ENCODE peak calls at places on chromosomes 16 and 17, in four cellular contexts. N is activated naive CD4-positive, alpha-beta T cell; J is T-helper 9 cell; W is spleen. Q is an unnamed sample.

GRCh38 chr16:75169899-75170405 is 21.6 kb downstream of the ZFP1 start:
- DNase-seq in J (no peak), W (no peak), N (no peak), Q (no peak)

GRCh38 chr17:74757502-74757901 is 9.1 kb downstream of the NHERF1 start:
- DNase-seq in W (no peak), N (no peak), J (no peak), Q (no peak)

GRCh38 chr17:9124554-9124935 is 103.2 kb downstream of the NTN1 start:
- DNase-seq in J (no peak), W (no peak), N (no peak), Q (no peak)

GRCh38 chr16:31388535-31388934 is 4.6 kb upstream of the ITGAD start:
- DNase-seq in N (no peak), J (no peak), W (no peak), Q (no peak)

GRCh38 chr16:15880434-15880833 is 8.0 kb downstream of the CEP20 start:
- DNase-seq in W (no peak), J (no peak), N (no peak), Q (no peak)

GRCh38 chr17:83050651-83051422 is 28.6 kb upstream of the METRNL start:
- DNase-seq in W (no peak), N (no peak), J (no peak), Q (no peak)

GRCh38 chr16:89020068-89020924 is 43.3 kb upstream of the CBFA2T3 start:
- DNase-seq in J (no peak), W (peak; percentile 55), N (no peak), Q (no peak)

GRCh38 chr16:4314532-4315184 is 1.2 kb upstream of the GLIS2 start:
- DNase-seq in J (no peak), W (no peak), N (peak; percentile 5), Q (no peak)

GRCh38 chr17:8463089-8463488 is 27.4 kb downstream of the NDEL1 start:
- DNase-seq in J (no peak), N (no peak), W (no peak), Q (no peak)

GRCh38 chr16:4111748-4112696 is 4.2 kb downstream of the ADCY9 start:
- DNase-seq in W (peak; percentile 32), N (no peak), J (no peak), Q (no peak)

Q was measured in NCI-H1105.